ENCODE peak calls at places on chromosome 13, in eight cellular contexts. K is psoas muscle, Q is HL-60, X is kidney epithelial cell, O is GM20000, R is RWPE1, D is coronary artery, Y is stomach. H is an unnamed sample.
A peak's percentile ranks its signal among the peaks of the same experiment; 100 is the strongest.

GRCh38 chr13:51717786-51718398 is 86.1 kb downstream of the DHRS12 start:
- DNase-seq in Y (no peak), K (no peak), D (no peak), Q (no peak), O (no peak), R (no peak), X (no peak), H (no peak)

GRCh38 chr13:27117158-27117557 is 54.5 kb downstream of the USP12 start:
- DNase-seq in O (no peak), Y (no peak), X (no peak), K (no peak), Q (no peak), R (no peak), D (no peak), H (no peak)

GRCh38 chr13:45782327-45783045 is 69.1 kb downstream of the SIAH3 start:
- DNase-seq in O (no peak), R (no peak), Q (no peak), X (no peak), Y (no peak), K (no peak), D (peak; percentile 8), H (no peak)

GRCh38 chr13:36297600-36298338 is at the start of gene CCDC169:
- DNase-seq in X (peak; percentile 10), O (peak; percentile 15), Y (peak; percentile 77), Q (peak; percentile 73), D (peak; percentile 85), R (peak; percentile 77), K (peak; percentile 80), H (peak; percentile 12)

GRCh38 chr13:63184693-63185092 is 1769.0 kb upstream of the PCDH20 start:
- DNase-seq in R (peak; percentile 25), D (no peak), K (no peak), X (peak; percentile 61), Q (no peak), Y (no peak), O (no peak), H (no peak)

GRCh38 chr13:31320946-31321345 is 121.2 kb downstream of the B3GLCT start:
- DNase-seq in R (no peak), X (no peak), K (no peak), D (no peak), O (no peak), Q (no peak), Y (no peak), H (no peak)

GRCh38 chr13:113849546-113849945 is 14.3 kb downstream of the GAS6 start:
- DNase-seq in Q (no peak), D (no peak), O (no peak), Y (no peak), R (peak; percentile 68), X (no peak), K (no peak), H (no peak)

GRCh38 chr13:71028884-71029283 is 838.1 kb downstream of the DACH1 start:
- DNase-seq in O (no peak), R (no peak), D (no peak), X (no peak), K (no peak), Q (no peak), Y (no peak), H (no peak)

GRCh38 chr13:58960909-58961308 is 1202.8 kb downstream of the DIAPH3 start:
- DNase-seq in K (no peak), Q (no peak), X (no peak), R (peak; percentile 4), O (no peak), Y (no peak), D (no peak), H (no peak)

GRCh38 chr13:32824061-32824460 is 192.2 kb upstream of the KL start:
- DNase-seq in Y (no peak), O (no peak), R (no peak), K (no peak), X (no peak), Q (no peak), D (no peak), H (no peak)

GRCh38 chr13:73618275-73618865 is 515.8 kb downstream of the KLF12 start:
- DNase-seq in K (no peak), R (no peak), Q (no peak), Y (peak; percentile 49), O (no peak), X (no peak), D (no peak), H (no peak)

GRCh38 chr13:43804461-43805070 is 17.8 kb upstream of the ENOX1 start:
- DNase-seq in D (no peak), K (no peak), Q (no peak), O (peak; percentile 42), Y (no peak), R (peak; percentile 46), X (no peak), H (peak; percentile 22)

GRCh38 chr13:99750951-99751350 is 220.6 kb downstream of the ZIC5 start:
- DNase-seq in X (no peak), O (no peak), Y (no peak), K (no peak), D (no peak), Q (no peak), R (no peak), H (no peak)

GRCh38 chr13:66972659-66973058 is 257.5 kb downstream of the PCDH9 start:
- DNase-seq in K (no peak), D (no peak), X (no peak), Q (no peak), Y (no peak), O (no peak), R (no peak), H (no peak)

GRCh38 chr13:98879965-98880364 is 97.9 kb downstream of the DOCK9 start:
- DNase-seq in K (peak; percentile 57), D (no peak), X (no peak), Y (no peak), Q (no peak), O (no peak), R (no peak), H (no peak)

GRCh38 chr13:51435002-51435578 is 17.7 kb downstream of the INTS6 start:
- DNase-seq in X (no peak), R (no peak), D (no peak), O (no peak), K (no peak), Y (no peak), Q (no peak), H (no peak)

GRCh38 chr13:111546921-111547675 is 226.7 kb downstream of the TEX29 start:
- DNase-seq in R (no peak), O (no peak), X (no peak), Q (no peak), Y (no peak), D (peak; percentile 14), K (no peak), H (no peak)

GRCh38 chr13:93766719-93767118 is 540.1 kb downstream of the GPC6 start:
- DNase-seq in D (no peak), Q (no peak), X (no peak), O (no peak), R (no peak), K (no peak), Y (no peak), H (no peak)

GRCh38 chr13:107518292-107518691 is 697.0 kb downstream of the LIG4 start:
- DNase-seq in K (no peak), D (no peak), Y (no peak), Q (no peak), O (no peak), R (peak; percentile 0), X (no peak), H (no peak)

GRCh38 chr13:65990684-65991083 is 1239.5 kb downstream of the PCDH9 start:
- DNase-seq in Y (no peak), D (no peak), X (no peak), K (no peak), Q (no peak), R (no peak), O (no peak), H (no peak)

GRCh38 chr13:79548886-79549285 is 67.9 kb downstream of the NDFIP2 start:
- DNase-seq in X (no peak), Y (no peak), Q (no peak), R (no peak), K (no peak), D (no peak), O (no peak), H (no peak)
- TF ChIP-seq CTCF in X (peak; percentile 34), Y (no peak), Q (no peak), R (peak; percentile 56), K (peak; percentile 8), D (no peak), O (no peak), H (no peak)

DNA sequence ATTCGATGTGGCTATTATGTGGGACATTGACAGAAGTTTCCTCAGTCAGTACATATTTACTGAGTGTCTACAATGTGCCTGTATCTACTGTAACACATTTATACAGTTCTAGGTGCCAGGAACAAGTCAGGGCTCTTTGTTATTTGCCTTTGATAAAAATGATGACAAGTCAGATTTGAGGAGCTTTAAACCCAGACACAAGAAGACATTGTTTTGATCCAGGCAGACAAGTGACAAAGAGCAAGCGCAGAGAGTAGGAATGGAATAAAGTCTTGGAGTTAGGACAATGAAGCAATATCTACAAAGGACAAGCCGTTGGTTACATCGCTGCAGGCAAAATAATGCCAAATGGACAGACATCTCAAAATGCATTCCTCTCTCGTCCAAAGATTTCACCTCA is 70.1 kb downstream of the ITGBL1 start:
- DNase-seq in X (no peak), D (no peak), K (no peak), Q (no peak), R (no peak), O (no peak), Y (no peak), H (no peak)
- TF ChIP-seq CTCF in X (no peak), D (no peak), K (no peak), Q (no peak), R (no peak), O (no peak), Y (no peak), H (no peak)

DNA sequence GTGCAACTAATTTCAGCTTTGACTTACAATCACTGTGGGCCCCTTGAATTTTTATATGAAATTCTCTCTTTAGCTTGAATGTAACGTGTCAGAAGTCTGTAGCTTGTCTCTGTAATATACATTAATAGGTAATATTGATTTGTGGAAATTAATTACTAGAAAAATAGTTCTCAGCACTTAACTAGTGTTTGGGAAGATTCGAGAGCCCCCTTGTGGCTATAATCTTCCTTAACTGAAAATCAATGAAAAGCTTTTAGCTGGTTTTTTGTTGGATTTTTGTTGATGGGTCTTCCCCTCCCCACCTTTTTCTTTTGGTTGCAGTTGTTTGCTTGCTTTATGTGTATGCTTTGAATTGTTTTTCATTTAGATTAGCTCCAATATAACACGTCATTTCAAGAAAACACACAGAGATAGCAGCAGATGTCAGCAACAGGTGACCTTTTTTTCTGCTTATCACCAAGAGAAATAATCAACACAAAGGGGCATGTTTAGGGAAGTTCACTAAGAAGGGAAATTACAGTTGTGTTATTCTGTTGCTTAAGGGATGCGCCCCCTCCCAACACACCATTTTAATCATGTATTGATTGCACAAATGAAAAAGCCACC is 176.8 kb downstream of the OXGR1 start:
- DNase-seq in Q (no peak), D (no peak), K (no peak), Y (no peak), O (no peak), X (peak; percentile 2), R (no peak), H (no peak)
- TF ChIP-seq CTCF in Q (no peak), D (peak; percentile 32), K (peak; percentile 39), Y (peak; percentile 24), O (no peak), X (peak; percentile 40), R (peak; percentile 48), H (peak; percentile 42)

DNA sequence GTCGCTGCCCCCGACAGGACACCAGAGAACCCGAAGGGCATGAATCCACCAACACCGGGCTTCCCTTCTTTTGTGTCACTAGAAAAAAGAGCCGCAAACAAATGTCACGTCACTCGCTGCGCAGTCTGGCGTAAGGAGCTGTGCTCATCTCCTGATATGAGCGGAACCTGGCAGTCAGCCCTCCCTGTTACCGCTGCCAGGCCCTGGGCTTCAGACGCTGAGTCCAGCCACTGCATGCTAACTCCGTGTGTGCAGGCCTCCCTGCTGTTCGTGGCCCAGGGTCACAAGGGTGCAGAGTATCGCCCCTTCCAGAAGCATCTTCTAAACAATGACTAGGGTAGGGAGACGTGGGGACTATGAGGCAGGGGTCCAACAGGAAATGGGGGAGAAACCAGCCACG is 71.3 kb downstream of the SLC7A1 start:
- DNase-seq in D (peak; percentile 86), O (no peak), Q (no peak), Y (no peak), R (no peak), K (no peak), X (no peak), H (no peak)
- TF ChIP-seq CTCF in D (no peak), O (no peak), Q (no peak), Y (no peak), R (no peak), K (no peak), X (no peak), H (no peak)